ENCODE peak calls at places on chromosome 1, in ten cellular contexts. W, S, R, D, B, C, E, F, X and Q are unnamed samples.

GRCh38 chr1:246117066-246117791 is 389.9 kb downstream of the SMYD3 start:
- DNase-seq in F (peak; percentile 30), R (no peak), B (peak; percentile 56), C (peak; percentile 63), E (peak; percentile 43), W (no peak), S (peak; percentile 35), D (peak; percentile 63), X (peak; percentile 29), Q (no peak)

GRCh38 chr1:25871086-25871703 is 4.3 kb downstream of the PAQR7 start:
- DNase-seq in D (no peak), E (no peak), C (no peak), F (no peak), S (no peak), B (no peak), R (no peak), X (no peak), W (no peak), Q (no peak)

GRCh38 chr1:43147625-43148319 is 24.3 kb downstream of the EBNA1BP2 start:
- DNase-seq in W (peak; percentile 69), B (peak; percentile 35), R (no peak), E (peak; percentile 13), F (no peak), D (peak; percentile 65), S (peak; percentile 51), X (peak; percentile 72), C (peak; percentile 82), Q (no peak)

GRCh38 chr1:48246727-48247126 is 24.2 kb downstream of the SLC5A9 start:
- DNase-seq in B (no peak), C (no peak), S (no peak), F (no peak), E (no peak), R (no peak), W (peak; percentile 52), X (peak; percentile 89), D (no peak), Q (no peak)

GRCh38 chr1:191508239-191508638 is 650.0 kb upstream of the RGS18 start:
- DNase-seq in F (no peak), D (no peak), S (no peak), W (no peak), X (no peak), E (no peak), R (no peak), C (no peak), B (no peak), Q (no peak)

GRCh38 chr1:227726318-227726717 is 8.8 kb downstream of the JMJD4 start:
- DNase-seq in S (no peak), W (no peak), D (no peak), R (no peak), E (no peak), F (no peak), C (no peak), X (no peak), B (no peak), Q (no peak)

GRCh38 chr1:219041141-219041540 is 132.5 kb upstream of the LYPLAL1 start:
- DNase-seq in R (no peak), C (peak; percentile 15), F (no peak), X (no peak), B (peak; percentile 27), S (peak; percentile 64), D (peak; percentile 17), W (no peak), E (no peak), Q (no peak)

GRCh38 chr1:78441921-78442320 is 48.9 kb upstream of the PTGFR start:
- DNase-seq in R (no peak), F (no peak), S (no peak), B (peak; percentile 62), D (peak; percentile 78), W (no peak), E (no peak), C (no peak), X (no peak), Q (peak; percentile 74)

GRCh38 chr1:116740726-116741125 is 13.5 kb upstream of the CD2 start:
- DNase-seq in F (peak; percentile 21), B (no peak), C (no peak), E (no peak), D (no peak), W (no peak), R (no peak), S (no peak), X (no peak), Q (no peak)

GRCh38 chr1:6011946-6012258 is 19.7 kb upstream of the NPHP4 start:
- DNase-seq in E (no peak), S (no peak), W (no peak), X (no peak), B (no peak), R (no peak), F (no peak), C (no peak), D (no peak), Q (no peak)

GRCh38 chr1:186073697-186074096 is 301.4 kb downstream of the TPR start:
- DNase-seq in S (no peak), C (no peak), E (no peak), R (no peak), F (no peak), W (no peak), X (no peak), D (no peak), B (no peak), Q (no peak)

GRCh38 chr1:186681806-186682205 is 1.6 kb upstream of the PTGS2 start:
- DNase-seq in C (peak; percentile 75), E (no peak), X (no peak), F (no peak), D (peak; percentile 81), R (no peak), B (peak; percentile 60), W (no peak), S (no peak), Q (peak; percentile 23)

GRCh38 chr1:173062156-173062938 is 11.6 kb upstream of the TNFSF18 start:
- DNase-seq in C (peak; percentile 66), E (peak; percentile 38), B (peak; percentile 74), D (peak; percentile 84), S (peak; percentile 86), R (no peak), W (no peak), F (no peak), X (no peak), Q (peak; percentile 28)

GRCh38 chr1:86227026-86227425 is 70.5 kb upstream of the COL24A1 start:
- DNase-seq in S (peak; percentile 96), X (no peak), B (peak; percentile 29), R (no peak), E (peak; percentile 23), D (peak; percentile 12), W (no peak), F (no peak), C (no peak), Q (no peak)

GRCh38 chr1:183889095-183889494 is 84.2 kb downstream of the RGL1 start:
- DNase-seq in C (no peak), F (no peak), S (no peak), E (no peak), D (no peak), R (no peak), B (no peak), X (no peak), W (no peak), Q (no peak)

GRCh38 chr1:905071-905749 is 18.5 kb upstream of the SAMD11 start:
- DNase-seq in D (peak; percentile 72), C (peak; percentile 68), E (no peak), R (peak; percentile 87), F (no peak), B (no peak), W (peak; percentile 72), S (peak; percentile 24), X (peak; percentile 49), Q (no peak)

GRCh38 chr1:53689223-53689622 is 49.7 kb downstream of the GLIS1 start:
- DNase-seq in S (no peak), C (no peak), X (no peak), F (no peak), E (no peak), B (no peak), R (no peak), W (no peak), D (no peak), Q (no peak)

GRCh38 chr1:41053324-41053723 is 31.8 kb upstream of the SLFNL1 start:
- DNase-seq in X (no peak), R (no peak), F (peak; percentile 20), E (no peak), B (no peak), S (no peak), C (no peak), W (no peak), D (no peak), Q (no peak)
- H3K4me3 ChIP-seq in X (no peak overlapping the region), R (no peak overlapping the region), F (no peak overlapping the region), E (no peak overlapping the region), B (no peak overlapping the region), S (no peak overlapping the region), C (no peak overlapping the region), W (no peak overlapping the region), D (no peak overlapping the region), Q (no peak overlapping the region)

GRCh38 chr1:22026924-22027289 is 25.4 kb downstream of the CELA3A start:
- DNase-seq in W (no peak), B (no peak), D (no peak), F (no peak), S (no peak), C (no peak), E (no peak), X (no peak), R (no peak), Q (no peak)
- H3K4me3 ChIP-seq in W (no peak overlapping the region), B (no peak overlapping the region), D (no peak overlapping the region), F (no peak overlapping the region), S (no peak overlapping the region), C (no peak overlapping the region), E (no peak overlapping the region), X (no peak overlapping the region), R (no peak overlapping the region), Q (no peak overlapping the region)

DNA sequence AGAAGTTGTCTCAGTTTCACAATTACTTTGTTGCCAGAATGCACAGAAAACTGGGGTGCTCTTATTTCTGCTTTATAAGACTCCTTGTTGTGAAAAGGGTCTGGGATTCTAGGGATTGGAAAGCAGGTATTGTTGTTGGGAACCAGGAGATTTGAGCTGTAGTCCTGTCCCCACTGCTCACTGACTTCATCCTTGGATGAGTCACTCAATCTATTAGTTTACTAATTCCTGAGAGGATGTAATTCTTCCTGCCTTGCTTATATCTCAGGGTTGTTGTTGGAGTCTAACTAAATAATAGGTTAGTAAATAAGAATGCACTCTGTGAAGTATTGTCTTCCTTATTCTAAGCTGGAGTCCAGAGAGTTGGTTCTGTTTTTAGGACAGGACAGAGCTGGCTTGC is 172.5 kb upstream of the GALNT2 start:
- DNase-seq in S (no peak), E (no peak), B (no peak), C (no peak), F (no peak), R (no peak), X (no peak), D (no peak), W (no peak), Q (no peak)
- H3K4me3 ChIP-seq in S (no peak overlapping the region), E (no peak overlapping the region), B (no peak overlapping the region), C (no peak overlapping the region), F (no peak overlapping the region), R (no peak overlapping the region), X (no peak overlapping the region), D (no peak overlapping the region), W (no peak overlapping the region), Q (no peak overlapping the region)

DNA sequence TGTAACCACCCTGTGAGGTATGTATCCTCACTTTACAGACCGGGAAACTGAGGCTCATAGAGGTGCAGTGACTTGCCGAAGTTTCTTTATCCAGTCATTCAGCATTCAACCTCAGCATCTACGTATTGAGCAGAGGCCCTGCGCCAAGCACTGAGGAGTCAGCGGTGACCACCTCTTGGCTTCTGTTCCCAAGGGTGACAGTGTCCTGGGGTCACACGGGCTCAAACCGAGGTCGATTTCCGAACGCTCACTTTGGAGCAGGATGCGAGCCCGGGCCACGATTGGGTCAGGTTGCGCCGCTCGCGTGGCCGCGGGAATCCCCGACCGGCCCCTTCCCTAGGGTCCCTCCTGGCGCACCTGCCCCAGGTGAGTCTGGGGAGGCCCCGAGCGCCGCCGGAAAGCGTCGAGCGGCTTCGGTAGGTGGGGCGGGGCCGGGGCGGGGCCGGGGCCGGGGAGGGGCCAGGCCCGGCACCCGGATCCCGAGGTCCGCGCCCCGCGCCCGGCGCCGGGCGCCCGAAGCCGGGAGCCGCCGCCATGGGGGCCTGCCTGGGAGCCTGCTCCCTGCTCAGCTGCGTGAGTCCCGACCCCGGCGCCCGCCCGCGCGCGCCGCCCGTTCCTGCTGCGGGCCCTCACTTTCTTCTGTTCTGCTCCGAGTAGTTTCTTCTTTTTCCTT is at the start of gene SERINC2:
- DNase-seq in X (peak; percentile 62), E (no peak), W (no peak), D (peak; percentile 54), R (no peak), F (no peak), C (peak; percentile 57), S (no peak), B (no peak), Q (no peak)
- H3K4me3 ChIP-seq in X (peak within 1 kb of the TSS; percentile 79), E (peak within 1 kb of the TSS; percentile 47), W (peak within 1 kb of the TSS; percentile 68), D (peak within 1 kb of the TSS; percentile 88), R (peak within 1 kb of the TSS; percentile 76), F (peak within 1 kb of the TSS; percentile 62), C (peak within 1 kb of the TSS; percentile 84), S (peak within 1 kb of the TSS; percentile 76), B (peak within 1 kb of the TSS; percentile 87), Q (peak within 1 kb of the TSS; percentile 78)